ENCODE peak calls at places on chromosomes 3 and 15, in six cellular contexts. W is Peyer's patch, E is progenitor cell of endocrine pancreas, X is fibroblast of pulmonary artery, N is spleen, D is RWPE1. V is an unnamed sample.

GRCh38 chr3:42994595-42994994 is 15.5 kb downstream of the GASK1A start:
- DNase-seq in W (no peak), E (no peak), X (no peak), N (no peak), D (no peak), V (no peak)

GRCh38 chr3:30342319-30343060 is 263.9 kb upstream of the TGFBR2 start:
- DNase-seq in W (no peak), E (no peak), X (peak), N (no peak), D (peak), V (no peak)

GRCh38 chr15:61115679-61116078 is 113.4 kb downstream of the RORA start:
- DNase-seq in W (no peak), E (no peak), X (no peak), N (no peak), D (no peak), V (no peak)

GRCh38 chr3:63344676-63345075 is 66.6 kb downstream of the SYNPR start:
- DNase-seq in W (no peak), E (no peak), X (no peak), N (no peak), D (no peak), V (no peak)

GRCh38 chr3:139281512-139282196 is 62.2 kb upstream of the MRPS22 start:
- DNase-seq in W (no peak), E (no peak), X (no peak), N (no peak), D (no peak), V (no peak)

GRCh38 chr3:78887029-78887428 is 880.8 kb downstream of the ROBO1 start:
- DNase-seq in W (no peak), E (no peak), X (peak), N (no peak), D (peak), V (no peak)

GRCh38 chr3:172581757-172582166 is 58.5 kb upstream of the TNFSF10 start:
- DNase-seq in W (no peak), E (no peak), X (no peak), N (no peak), D (no peak), V (no peak)

GRCh38 chr15:101054991-101055390 is 135.8 kb downstream of the LRRK1 start:
- DNase-seq in W (no peak), E (no peak), X (no peak), N (peak), D (no peak), V (no peak)

GRCh38 chr3:71640549-71640948 is 57.0 kb upstream of the FOXP1 start:
- DNase-seq in W (no peak), E (no peak), X (no peak), N (no peak), D (no peak), V (no peak)

GRCh38 chr3:41159581-41160189 is 39.6 kb upstream of the CTNNB1 start:
- DNase-seq in W (no peak), E (no peak), X (no peak), N (no peak), D (peak), V (no peak)

GRCh38 chr15:77514635-77515421 is 94.1 kb downstream of the HMG20A start:
- DNase-seq in W (no peak), E (no peak), X (no peak), N (no peak), D (no peak), V (no peak)

GRCh38 chr3:121630355-121630754 is 30.3 kb downstream of the HCLS1 start:
- DNase-seq in W (no peak), E (no peak), X (no peak), N (no peak), D (no peak), V (no peak)

GRCh38 chr3:90184861-90185260 is 1077.4 kb downstream of the EPHA3 start:
- DNase-seq in W (no peak), E (no peak), X (peak), N (no peak), D (no peak), V (no peak)

GRCh38 chr3:48012659-48013058 is 3.6 kb downstream of the MAP4 start:
- DNase-seq in W (no peak), E (no peak), X (no peak), N (no peak), D (no peak), V (no peak)

GRCh38 chr3:147544290-147544689 is 135.1 kb downstream of the ZIC1 start:
- DNase-seq in W (no peak), E (no peak), X (no peak), N (no peak), D (no peak), V (no peak)

GRCh38 chr3:66363133-66363532 is 137.7 kb downstream of the LRIG1 start:
- DNase-seq in W (no peak), E (no peak), X (no peak), N (no peak), D (no peak), V (no peak)

GRCh38 chr3:5213574-5213966 is 26.1 kb downstream of the EDEM1 start:
- DNase-seq in W (no peak), E (no peak), X (no peak), N (no peak), D (no peak), V (no peak)

GRCh38 chr3:52429779-52430415 is 15.0 kb downstream of the SEMA3G start:
- DNase-seq in W (no peak), E (no peak), X (peak), N (peak), D (no peak), V (no peak)

GRCh38 chr15:99502182-99502581 is 63.6 kb upstream of the MEF2A start:
- DNase-seq in W (peak), E (no peak), X (no peak), N (no peak), D (no peak), V (no peak)

GRCh38 chr15:38817427-38818155 is 253.0 kb upstream of the RASGRP1 start:
- DNase-seq in W (peak), E (peak), X (peak), N (peak), D (peak), V (peak)

GRCh38 chr3:48561045-48561736 is 2.4 kb downstream of the UCN2 start:
- DNase-seq in W (peak), E (peak), X (peak), N (peak), D (no peak), V (peak)

GRCh38 chr15:94262201-94262600 is 30.8 kb downstream of the MCTP2 start:
- DNase-seq in W (no peak), E (no peak), X (no peak), N (no peak), D (no peak), V (no peak)

GRCh38 chr15:77031376-77032050 is 36.6 kb downstream of the PSTPIP1 start:
- DNase-seq in W (peak), E (peak), X (no peak), N (peak), D (no peak), V (peak)

GRCh38 chr15:36468746-36469145 is 110.7 kb upstream of the CDIN1 start:
- DNase-seq in W (no peak), E (no peak), X (peak), N (no peak), D (peak), V (no peak)

GRCh38 chr3:29764603-29765254 is 483.9 kb downstream of the RBMS3 start:
- DNase-seq in W (no peak), E (no peak), X (peak), N (no peak), D (peak), V (peak)

GRCh38 chr15:37900286-37901221 is 33.9 kb upstream of the TMCO5A start:
- DNase-seq in W (no peak), E (no peak), X (peak), N (no peak), D (peak), V (no peak)

GRCh38 chr15:52278636-52279367 is 16.8 kb downstream of the MYO5C start:
- DNase-seq in W (no peak), E (no peak), X (no peak), N (no peak), D (no peak), V (no peak)

GRCh38 chr15:74988007-74988800 is 7.2 kb upstream of the SCAMP5 start:
- DNase-seq in W (no peak), E (peak), X (peak), N (peak), D (peak), V (no peak)

GRCh38 chr3:141465221-141465620 is 21.6 kb upstream of the RASA2 start:
- DNase-seq in W (no peak), E (no peak), X (no peak), N (no peak), D (no peak), V (no peak)
- TF ChIP-seq CTCF in W (peak), E (peak), X (peak), N (no peak), D (peak), V (peak)

GRCh38 chr15:68241088-68241935 is 11.8 kb upstream of the CLN6 start:
- DNase-seq in W (no peak), E (no peak), X (no peak), N (no peak), D (no peak), V (no peak)
- TF ChIP-seq CTCF in W (no peak), E (no peak), X (no peak), N (no peak), D (no peak), V (no peak)

GRCh38 chr15:90862964-90863721 is 5.2 kb upstream of the FURIN start:
- DNase-seq in W (no peak), E (no peak), X (no peak), N (peak), D (no peak), V (peak)
- TF ChIP-seq CTCF in W (no peak), E (no peak), X (no peak), N (no peak), D (no peak), V (no peak)

GRCh38 chr15:91946075-91946474 is 92.6 kb downstream of the SLCO3A1 start:
- DNase-seq in W (no peak), E (no peak), X (no peak), N (no peak), D (no peak), V (no peak)

GRCh38 chr15:91947370-91947769 is 93.9 kb downstream of the SLCO3A1 start:
- DNase-seq in W (no peak), E (no peak), X (no peak), N (no peak), D (no peak), V (no peak)

GRCh38 chr15:91948001-91948608 is 94.6 kb downstream of the SLCO3A1 start:
- DNase-seq in W (no peak), E (no peak), X (peak), N (no peak), D (peak), V (no peak)

GRCh38 chr15:91945385-91945784 is 91.9 kb downstream of the SLCO3A1 start:
- DNase-seq in W (no peak), E (no peak), X (no peak), N (no peak), D (no peak), V (no peak)

DNA sequence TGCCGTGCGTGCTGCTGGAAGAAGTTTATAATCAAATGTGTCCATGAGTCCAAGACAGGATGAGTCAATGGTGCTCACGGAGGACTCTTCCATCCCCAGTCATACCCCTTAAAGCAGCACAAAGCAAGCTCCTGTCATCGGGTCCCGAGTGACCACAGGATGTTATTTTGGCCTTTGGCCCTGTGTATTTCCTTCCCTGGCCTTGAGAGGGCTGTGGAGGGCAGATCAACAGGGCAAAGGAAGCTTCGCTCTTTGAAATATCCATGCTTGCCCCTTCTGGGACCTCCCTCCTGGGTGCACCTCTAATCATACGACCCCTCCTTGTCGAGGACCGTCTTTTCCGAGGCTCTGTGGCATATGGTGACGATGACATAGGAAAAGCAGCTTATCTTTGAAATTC is 93.4 kb downstream of the SLCO3A1 start:
- DNase-seq in W (no peak), E (no peak), X (no peak), N (no peak), D (no peak), V (no peak)
- TF ChIP-seq CTCF in W (no peak), E (no peak), X (no peak), N (no peak), D (no peak), V (no peak)

DNA sequence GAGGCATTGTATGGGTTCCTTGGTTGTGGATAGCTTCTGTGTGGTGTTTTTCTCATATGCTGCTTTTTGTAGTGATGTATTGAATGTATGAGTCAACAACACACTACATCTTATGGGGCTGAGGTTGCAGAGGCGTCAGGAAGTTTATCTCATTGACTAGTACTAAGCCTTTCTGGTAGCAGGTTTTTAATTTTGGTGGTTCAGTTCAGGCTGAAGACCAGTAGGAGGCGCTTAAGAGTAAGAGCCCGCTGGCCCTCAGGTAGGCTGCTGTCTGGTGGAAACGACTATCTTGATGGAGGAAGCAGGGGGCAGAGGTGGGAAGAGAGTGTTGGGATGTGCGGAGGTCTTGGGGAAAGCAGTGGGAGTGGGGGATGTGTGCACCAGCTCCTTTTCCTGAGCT is 62.4 kb downstream of the RTP4 start:
- DNase-seq in W (no peak), E (no peak), X (no peak), N (no peak), D (no peak), V (no peak)
- TF ChIP-seq CTCF in W (no peak), E (no peak), X (peak), N (no peak), D (no peak), V (no peak)

DNA sequence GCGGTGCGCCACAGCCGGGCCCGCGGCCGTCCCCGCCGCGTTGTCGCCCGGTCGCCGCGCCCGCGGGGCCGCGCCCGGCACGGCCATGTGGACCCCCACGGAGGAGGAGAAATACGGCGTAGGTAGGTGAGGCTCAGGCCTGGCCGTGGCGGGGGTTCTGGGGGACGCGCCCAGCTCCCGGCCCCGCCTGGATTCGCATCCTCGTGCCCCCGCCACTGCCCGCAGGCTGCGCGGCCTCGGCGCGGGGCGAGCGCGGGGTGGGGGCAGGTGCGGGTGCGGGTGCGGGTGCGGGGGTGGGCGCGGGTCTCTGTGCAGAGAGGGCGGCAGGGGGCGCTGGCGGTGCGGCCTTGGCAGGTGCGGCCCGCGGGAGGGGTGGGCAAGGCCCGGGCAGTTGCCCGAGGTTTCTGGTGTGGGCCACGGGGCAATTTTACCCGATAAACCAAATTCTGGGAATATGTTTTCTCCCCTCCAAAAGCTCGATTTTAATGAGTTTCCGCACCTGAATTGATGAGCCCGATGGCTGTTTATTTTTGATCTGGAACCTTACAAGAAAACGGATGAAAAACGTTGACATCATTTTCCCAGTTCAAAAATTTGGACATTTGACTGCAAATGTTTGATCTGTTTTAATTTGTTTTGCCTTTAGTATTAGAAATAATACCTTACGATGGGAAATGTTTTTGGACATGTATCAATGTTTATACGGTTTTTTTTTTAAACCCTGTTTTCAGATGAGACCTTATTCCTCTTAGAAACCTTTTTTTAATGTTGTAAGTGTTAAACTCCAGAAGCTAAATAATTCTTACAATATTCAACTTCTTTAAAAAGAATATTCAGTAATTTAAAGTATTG is 678 bp downstream of the DOCK3 start:
- DNase-seq in W (peak), E (peak), X (no peak), N (peak), D (no peak), V (no peak)
- TF ChIP-seq CTCF in W (no peak), E (peak), X (no peak), N (peak), D (peak), V (peak)

GRCh38 chr3:38002940-38003339 is 12.4 kb downstream of the VILL start:
- DNase-seq in W (no peak), E (no peak), X (no peak), N (peak), D (no peak), V (no peak)

GRCh38 chr3:38000242-38000916 is 9.8 kb downstream of the VILL start:
- DNase-seq in W (no peak), E (no peak), X (no peak), N (peak), D (no peak), V (peak)

GRCh38 chr3:38002291-38002876 is 11.8 kb downstream of the VILL start:
- DNase-seq in W (no peak), E (no peak), X (no peak), N (peak), D (no peak), V (no peak)

GRCh38 chr3:38000965-38001455 is 10.4 kb downstream of the VILL start:
- DNase-seq in W (no peak), E (no peak), X (no peak), N (peak), D (no peak), V (no peak)

GRCh38 chr3:38001456-38002081 is 11.0 kb downstream of the VILL start:
- DNase-seq in W (no peak), E (no peak), X (no peak), N (peak), D (no peak), V (peak)
- TF ChIP-seq CTCF in W (peak), E (peak), X (peak), N (no peak), D (no peak), V (no peak)

GRCh38 chr3:73007992-73008712 is 11.5 kb downstream of the PPP4R2 start:
- DNase-seq in W (no peak), E (no peak), X (no peak), N (no peak), D (no peak), V (no peak)

GRCh38 chr3:73004316-73004715 is 7.7 kb downstream of the PPP4R2 start:
- DNase-seq in W (no peak), E (no peak), X (no peak), N (no peak), D (no peak), V (no peak)

GRCh38 chr3:73009750-73010149 is 13.1 kb downstream of the PPP4R2 start:
- DNase-seq in W (no peak), E (no peak), X (no peak), N (no peak), D (no peak), V (no peak)

GRCh38 chr3:73010158-73010557 is 13.5 kb downstream of the PPP4R2 start:
- DNase-seq in W (no peak), E (no peak), X (no peak), N (no peak), D (no peak), V (no peak)

DNA sequence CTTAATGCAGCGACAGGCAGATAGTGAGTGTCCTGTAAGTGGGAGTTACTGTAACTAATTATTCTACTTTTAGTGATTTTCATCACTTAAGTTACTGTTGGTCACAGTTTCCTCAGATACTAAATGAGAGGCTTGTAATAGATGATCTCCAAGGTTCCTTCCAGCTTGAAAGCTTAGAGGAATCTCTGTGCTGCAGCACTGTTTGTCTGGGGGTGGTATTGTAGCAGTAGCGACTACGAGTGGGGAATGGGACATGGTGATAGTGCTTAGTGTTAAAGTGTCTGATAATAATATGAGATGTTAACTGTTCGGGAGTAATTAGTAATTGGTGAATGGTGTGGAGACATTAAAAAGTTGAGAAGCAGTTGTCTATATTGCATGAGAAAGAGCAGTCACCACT is 12.4 kb downstream of the PPP4R2 start:
- DNase-seq in W (no peak), E (no peak), X (no peak), N (no peak), D (no peak), V (no peak)
- TF ChIP-seq CTCF in W (no peak), E (no peak), X (no peak), N (no peak), D (no peak), V (no peak)

V was measured in right lobe of liver.